ENCODE peak calls at places on chromosomes 12 and 14, in seven cellular contexts. D is NCI-H526, C is substantia nigra, P is right lobe of liver, H is gastrocnemius medialis, O is ELF-1, X is RPMI7951. R is an unnamed sample.

GRCh38 chr12:12282761-12283160 is 15.9 kb upstream of the LRP6 start:
- DNase-seq in C (no peak), O (no peak), X (peak; percentile 76), P (no peak), D (no peak), H (no peak), R (no peak)

GRCh38 chr12:72692338-72692737 is 420.2 kb downstream of the TRHDE start:
- DNase-seq in H (no peak), O (no peak), P (no peak), X (no peak), C (no peak), D (no peak), R (no peak)

GRCh38 chr14:76391981-76392690 is 16.2 kb downstream of the ESRRB start:
- DNase-seq in C (no peak), O (peak; percentile 34), H (peak; percentile 14), X (no peak), P (no peak), D (no peak), R (no peak)

GRCh38 chr12:43111608-43112007 is 440.4 kb downstream of the ADAMTS20 start:
- DNase-seq in D (peak; percentile 4), H (no peak), P (no peak), O (peak; percentile 5), X (no peak), C (no peak), R (no peak)

GRCh38 chr12:64733857-64734256 is 25.3 kb downstream of the GNS start:
- DNase-seq in H (no peak), X (peak; percentile 54), O (no peak), P (no peak), D (no peak), C (peak; percentile 42), R (no peak)

GRCh38 chr14:20714593-20715250 is 26.2 kb downstream of the ANG start:
- DNase-seq in D (no peak), P (peak; percentile 60), O (no peak), H (peak; percentile 54), X (peak; percentile 74), C (peak; percentile 24), R (peak; percentile 76)

GRCh38 chr12:2409656-2410265 is 357.0 kb downstream of the CACNA1C start:
- DNase-seq in P (no peak), H (no peak), C (no peak), X (no peak), D (no peak), O (no peak), R (no peak)

GRCh38 chr14:64572721-64573508 is 23.2 kb downstream of the PPP1R36 start:
- DNase-seq in X (no peak), P (no peak), O (no peak), D (peak; percentile 84), H (no peak), C (peak; percentile 18), R (no peak)

GRCh38 chr12:32336261-32336660 is 63.1 kb upstream of the FGD4 start:
- DNase-seq in X (no peak), O (no peak), P (no peak), C (no peak), D (no peak), H (no peak), R (no peak)

GRCh38 chr12:98515368-98516183 is at the start of gene TMPO:
- DNase-seq in D (peak; percentile 97), X (peak; percentile 89), O (peak; percentile 99), C (peak; percentile 82), H (peak; percentile 77), P (peak; percentile 94), R (peak; percentile 97)

GRCh38 chr12:104306943-104307654 is 3.6 kb downstream of the EID3 start:
- DNase-seq in C (no peak), X (no peak), P (no peak), H (no peak), O (no peak), D (no peak), R (no peak)

GRCh38 chr14:51283402-51283825 is 43.4 kb downstream of the TMX1 start:
- DNase-seq in H (no peak), D (peak; percentile 86), C (no peak), O (peak; percentile 53), P (no peak), X (peak; percentile 84), R (no peak)

GRCh38 chr12:64304571-64304970 is 82.5 kb upstream of the KICS2 start:
- DNase-seq in O (no peak), H (no peak), C (no peak), X (no peak), P (no peak), D (no peak), R (no peak)

GRCh38 chr12:107277850-107278249 is 184.5 kb upstream of the CRY1 start:
- DNase-seq in C (no peak), H (no peak), O (no peak), D (no peak), X (peak; percentile 31), P (no peak), R (no peak)

GRCh38 chr12:109310247-109311125 is 1.4 kb upstream of the FOXN4 start:
- DNase-seq in P (no peak), C (no peak), X (no peak), D (peak; percentile 68), H (no peak), O (no peak), R (no peak)

GRCh38 chr12:14961466-14962155 is at the start of gene ARHGDIB:
- DNase-seq in X (peak; percentile 61), P (no peak), O (no peak), H (peak; percentile 13), C (no peak), D (no peak), R (no peak)

GRCh38 chr14:92649934-92650545 is 98.4 kb downstream of the LGMN start:
- DNase-seq in C (peak; percentile 53), D (no peak), X (peak; percentile 82), P (peak; percentile 88), H (peak; percentile 45), O (no peak), R (peak; percentile 73)

GRCh38 chr14:33964599-33965317 is 13.9 kb upstream of the EGLN3 start:
- DNase-seq in X (no peak), P (no peak), D (no peak), H (no peak), C (no peak), O (no peak), R (no peak)

GRCh38 chr12:43835656-43836454 is at the start of gene TMEM117:
- DNase-seq in X (peak; percentile 67), D (peak; percentile 86), C (peak; percentile 69), O (peak; percentile 45), P (peak; percentile 81), H (peak; percentile 43), R (peak; percentile 88)

GRCh38 chr12:57522887-57523705 is 472 bp downstream of the MBD6 start:
- DNase-seq in D (peak; percentile 74), X (peak; percentile 24), O (peak; percentile 50), C (peak; percentile 66), H (peak; percentile 43), P (peak; percentile 73), R (peak; percentile 94)

GRCh38 chr14:79011920-79012204 is 841.7 kb downstream of the NRXN3 start:
- DNase-seq in X (no peak), D (no peak), H (no peak), P (no peak), C (no peak), O (no peak), R (no peak)

GRCh38 chr14:25537846-25538455 is 488.0 kb upstream of the STXBP6 start:
- DNase-seq in H (no peak), D (peak; percentile 79), P (peak; percentile 53), C (no peak), O (peak; percentile 50), X (peak; percentile 1), R (no peak)

GRCh38 chr12:19382111-19382526 is 57.2 kb upstream of the AEBP2 start:
- DNase-seq in C (no peak), P (no peak), O (peak; percentile 51), X (peak; percentile 85), H (no peak), D (no peak), R (no peak)

GRCh38 chr12:117836476-117836875 is 132.3 kb downstream of the KSR2 start:
- DNase-seq in H (no peak), D (no peak), X (peak; percentile 40), P (no peak), O (no peak), C (no peak), R (no peak)